ENCODE peak calls at places on chromosomes 13 and 19, in five cellular contexts. C is hypothalamus, R is T-helper 17 cell, H is A549, I is stomach. S is an unnamed sample.

GRCh38 chr13:27923794-27924528 is 4.2 kb downstream of the PDX1 start:
- DNase-seq in I (no peak), H (no peak), C (no peak), R (no peak), S (no peak)

GRCh38 chr19:38250821-38251563 is 5.2 kb downstream of the PPP1R14A start:
- DNase-seq in H (no peak), I (peak), C (peak), R (no peak), S (peak)

GRCh38 chr19:4967738-4968461 is 1.0 kb upstream of the KDM4B start:
- DNase-seq in R (no peak), I (no peak), H (no peak), C (no peak), S (no peak)

GRCh38 chr13:75226092-75226491 is 255.9 kb downstream of the TBC1D4 start:
- DNase-seq in H (no peak), C (no peak), I (no peak), R (no peak), S (no peak)

GRCh38 chr13:46521486-46521885 is 31.5 kb upstream of the LRCH1 start:
- DNase-seq in I (no peak), H (no peak), R (no peak), C (no peak), S (no peak)

GRCh38 chr13:43686557-43686956 is 100.2 kb downstream of the ENOX1 start:
- DNase-seq in R (no peak), H (peak), I (no peak), C (no peak), S (no peak)

GRCh38 chr19:44624840-44625354 is 11.5 kb downstream of the IGSF23 start:
- DNase-seq in I (no peak), C (no peak), H (no peak), R (no peak), S (no peak)

GRCh38 chr13:105679832-105680231 is 855.6 kb downstream of the EFNB2 start:
- DNase-seq in H (no peak), C (no peak), R (no peak), I (no peak), S (no peak)

GRCh38 chr19:51820821-51821446 is 26.0 kb downstream of the FPR3 start:
- DNase-seq in C (no peak), I (no peak), R (no peak), H (no peak), S (no peak)

GRCh38 chr13:113272791-113273190 is 24.2 kb upstream of the LAMP1 start:
- DNase-seq in C (no peak), R (no peak), I (no peak), H (no peak), S (no peak)